ENCODE peak calls at places on chromosomes 13 and 19, in eight cellular contexts. Y is dermis blood vessel endothelial cell; I is C1 segment of cervical spinal cord; P is GM12891; Q is T-cell; E is GM13977; U is GM12865; B is naive thymus-derived CD4-positive, alpha-beta T cell. A is an unnamed sample.

GRCh38 chr19:571127-571974 is 1.0 kb upstream of the BSG start:
- DNase-seq in Y (peak), I (no peak), P (no peak), Q (peak), E (peak), U (peak), B (no peak), A (peak)

GRCh38 chr13:44685641-44686040 is 109.5 kb upstream of the TSC22D1 start:
- DNase-seq in Y (peak), I (no peak), P (no peak), Q (no peak), E (no peak), U (peak), B (no peak), A (peak)

GRCh38 chr19:48991823-48992570 is 1.1 kb downstream of the GYS1 start:
- DNase-seq in Y (peak), I (peak), P (peak), Q (no peak), E (peak), U (peak), B (no peak), A (no peak)

GRCh38 chr19:29887498-29887897 is 54.5 kb upstream of the URI1 start:
- DNase-seq in Y (peak), I (no peak), P (no peak), Q (no peak), E (no peak), U (no peak), B (no peak), A (peak)

GRCh38 chr19:39402417-39403297 is 4.0 kb upstream of the ZFP36 start:
- DNase-seq in Y (peak), I (peak), P (peak), Q (peak), E (peak), U (peak), B (peak), A (peak)

GRCh38 chr13:95281258-95281602 is 20.0 kb downstream of the ABCC4 start:
- DNase-seq in Y (no peak), I (no peak), P (no peak), Q (no peak), E (no peak), U (peak), B (no peak), A (no peak)

GRCh38 chr13:110182003-110182402 is 125.0 kb downstream of the COL4A1 start:
- DNase-seq in Y (no peak), I (no peak), P (no peak), Q (no peak), E (no peak), U (no peak), B (no peak), A (no peak)

GRCh38 chr19:41887711-41888382 is 4.9 kb downstream of the ARHGEF1 start:
- DNase-seq in Y (no peak), I (peak), P (no peak), Q (peak), E (peak), U (peak), B (peak), A (no peak)

GRCh38 chr13:93325303-93326297 is 99.0 kb downstream of the GPC6 start:
- DNase-seq in Y (no peak), I (no peak), P (no peak), Q (no peak), E (no peak), U (no peak), B (no peak), A (no peak)

GRCh38 chr13:41611385-41611784 is 154.0 kb downstream of the RGCC start:
- DNase-seq in Y (no peak), I (no peak), P (no peak), Q (no peak), E (no peak), U (no peak), B (no peak), A (no peak)

A was measured in dermis microvascular lymphatic vessel endothelial cell.